ENCODE peak calls at places on chromosomes 3 and 15, in five cellular contexts. One of them, this sample, is unnamed.

GRCh38 chr3:5162102-5162501 is 25.4 kb upstream of the EDEM1 start:
- DNase-seq in Peyer's patch: no peak
- DNase-seq in naive thymus-derived CD4-positive, alpha-beta T cell: no peak
- DNase-seq in substantia nigra: no peak
- DNase-seq in mammary epithelial cell: peak
- DNase-seq in this sample: no peak

GRCh38 chr3:117633207-117633606 is 923.6 kb downstream of the TUSC7 start:
- DNase-seq in Peyer's patch: no peak
- DNase-seq in naive thymus-derived CD4-positive, alpha-beta T cell: no peak
- DNase-seq in substantia nigra: no peak
- DNase-seq in mammary epithelial cell: no peak
- DNase-seq in this sample: no peak

GRCh38 chr3:81744366-81744765 is 17.1 kb downstream of the GBE1 start:
- DNase-seq in Peyer's patch: no peak
- DNase-seq in naive thymus-derived CD4-positive, alpha-beta T cell: no peak
- DNase-seq in substantia nigra: no peak
- DNase-seq in mammary epithelial cell: peak
- DNase-seq in this sample: no peak

GRCh38 chr3:67082533-67083024 is 84.5 kb downstream of the KBTBD8 start:
- DNase-seq in Peyer's patch: no peak
- DNase-seq in naive thymus-derived CD4-positive, alpha-beta T cell: no peak
- DNase-seq in substantia nigra: no peak
- DNase-seq in mammary epithelial cell: no peak
- DNase-seq in this sample: no peak

GRCh38 chr3:149317072-149317471 is 16.4 kb downstream of the TM4SF18 start:
- DNase-seq in Peyer's patch: no peak
- DNase-seq in naive thymus-derived CD4-positive, alpha-beta T cell: no peak
- DNase-seq in substantia nigra: no peak
- DNase-seq in mammary epithelial cell: no peak
- DNase-seq in this sample: no peak

GRCh38 chr3:142215111-142215510 is 10.3 kb downstream of the GK5 start:
- DNase-seq in Peyer's patch: no peak
- DNase-seq in naive thymus-derived CD4-positive, alpha-beta T cell: no peak
- DNase-seq in substantia nigra: no peak
- DNase-seq in mammary epithelial cell: no peak
- DNase-seq in this sample: no peak

GRCh38 chr15:65303687-65304392 is 637 bp upstream of the RNU5B-1 start:
- DNase-seq in Peyer's patch: peak
- DNase-seq in naive thymus-derived CD4-positive, alpha-beta T cell: peak
- DNase-seq in substantia nigra: peak
- DNase-seq in mammary epithelial cell: peak
- DNase-seq in this sample: peak

GRCh38 chr3:31862861-31863260 is 118.2 kb downstream of the OSBPL10 start:
- DNase-seq in Peyer's patch: no peak
- DNase-seq in naive thymus-derived CD4-positive, alpha-beta T cell: no peak
- DNase-seq in substantia nigra: no peak
- DNase-seq in mammary epithelial cell: no peak
- DNase-seq in this sample: no peak

GRCh38 chr3:16277471-16277870 is 12.5 kb downstream of the OXNAD1 start:
- DNase-seq in Peyer's patch: no peak
- DNase-seq in naive thymus-derived CD4-positive, alpha-beta T cell: no peak
- DNase-seq in substantia nigra: no peak
- DNase-seq in mammary epithelial cell: no peak
- DNase-seq in this sample: no peak

GRCh38 chr15:22959451-22960101 is 20.6 kb downstream of the CYFIP1 start:
- DNase-seq in Peyer's patch: no peak
- DNase-seq in naive thymus-derived CD4-positive, alpha-beta T cell: no peak
- DNase-seq in substantia nigra: no peak
- DNase-seq in mammary epithelial cell: no peak
- DNase-seq in this sample: no peak

GRCh38 chr3:35849496-35849895 is 210.2 kb downstream of the ARPP21 start:
- DNase-seq in Peyer's patch: no peak
- DNase-seq in naive thymus-derived CD4-positive, alpha-beta T cell: no peak
- DNase-seq in substantia nigra: no peak
- DNase-seq in mammary epithelial cell: no peak
- DNase-seq in this sample: no peak

GRCh38 chr3:11477286-11477935 is 166.3 kb downstream of the VGLL4 start:
- DNase-seq in Peyer's patch: no peak
- DNase-seq in naive thymus-derived CD4-positive, alpha-beta T cell: no peak
- DNase-seq in substantia nigra: no peak
- DNase-seq in mammary epithelial cell: peak
- DNase-seq in this sample: no peak

GRCh38 chr3:56887402-56888025 is 85.8 kb upstream of the ARHGEF3 start:
- DNase-seq in Peyer's patch: no peak
- DNase-seq in naive thymus-derived CD4-positive, alpha-beta T cell: no peak
- DNase-seq in substantia nigra: no peak
- DNase-seq in mammary epithelial cell: no peak
- DNase-seq in this sample: no peak

GRCh38 chr3:70855139-70855538 is 542.7 kb upstream of the MDFIC2 start:
- DNase-seq in Peyer's patch: no peak
- DNase-seq in naive thymus-derived CD4-positive, alpha-beta T cell: no peak
- DNase-seq in substantia nigra: no peak
- DNase-seq in mammary epithelial cell: no peak
- DNase-seq in this sample: no peak

GRCh38 chr3:52679139-52679538 is 6.6 kb downstream of the PBRM1 start:
- DNase-seq in Peyer's patch: no peak
- DNase-seq in naive thymus-derived CD4-positive, alpha-beta T cell: no peak
- DNase-seq in substantia nigra: no peak
- DNase-seq in mammary epithelial cell: no peak
- DNase-seq in this sample: no peak

GRCh38 chr3:23874359-23875120 is 42.2 kb downstream of the NKIRAS1 start:
- DNase-seq in Peyer's patch: no peak
- DNase-seq in naive thymus-derived CD4-positive, alpha-beta T cell: no peak
- DNase-seq in substantia nigra: no peak
- DNase-seq in mammary epithelial cell: peak
- DNase-seq in this sample: no peak

GRCh38 chr3:49397470-49397869 is 14.3 kb downstream of the RHOA start:
- DNase-seq in Peyer's patch: no peak
- DNase-seq in naive thymus-derived CD4-positive, alpha-beta T cell: no peak
- DNase-seq in substantia nigra: no peak
- DNase-seq in mammary epithelial cell: no peak
- DNase-seq in this sample: no peak

GRCh38 chr15:94174399-94174802 is 57.0 kb upstream of the MCTP2 start:
- DNase-seq in Peyer's patch: no peak
- DNase-seq in naive thymus-derived CD4-positive, alpha-beta T cell: no peak
- DNase-seq in substantia nigra: no peak
- DNase-seq in mammary epithelial cell: peak
- DNase-seq in this sample: no peak

GRCh38 chr3:112327371-112327951 is 5.5 kb upstream of the CD200 start:
- DNase-seq in Peyer's patch: no peak
- DNase-seq in naive thymus-derived CD4-positive, alpha-beta T cell: no peak
- DNase-seq in substantia nigra: peak
- DNase-seq in mammary epithelial cell: peak
- DNase-seq in this sample: no peak

GRCh38 chr3:171695476-171695875 is 114.8 kb downstream of the PLD1 start:
- DNase-seq in Peyer's patch: no peak
- DNase-seq in naive thymus-derived CD4-positive, alpha-beta T cell: no peak
- DNase-seq in substantia nigra: no peak
- DNase-seq in mammary epithelial cell: no peak
- DNase-seq in this sample: no peak

GRCh38 chr3:164049836-164050235 is 1028.5 kb downstream of the SI start:
- DNase-seq in Peyer's patch: no peak
- DNase-seq in naive thymus-derived CD4-positive, alpha-beta T cell: no peak
- DNase-seq in substantia nigra: no peak
- DNase-seq in mammary epithelial cell: no peak
- DNase-seq in this sample: no peak

GRCh38 chr3:16513141-16514020 is at the start of gene RFTN1:
- DNase-seq in Peyer's patch: peak
- DNase-seq in naive thymus-derived CD4-positive, alpha-beta T cell: peak
- DNase-seq in substantia nigra: no peak
- DNase-seq in mammary epithelial cell: peak
- DNase-seq in this sample: no peak

GRCh38 chr15:64000183-64000710 is 46.0 kb downstream of the DAPK2 start:
- DNase-seq in Peyer's patch: no peak
- DNase-seq in naive thymus-derived CD4-positive, alpha-beta T cell: no peak
- DNase-seq in substantia nigra: no peak
- DNase-seq in mammary epithelial cell: peak
- DNase-seq in this sample: no peak

GRCh38 chr15:94631608-94632007 is 400.2 kb downstream of the MCTP2 start:
- DNase-seq in Peyer's patch: no peak
- DNase-seq in naive thymus-derived CD4-positive, alpha-beta T cell: no peak
- DNase-seq in substantia nigra: no peak
- DNase-seq in mammary epithelial cell: no peak
- DNase-seq in this sample: no peak

GRCh38 chr3:18124501-18124900 is 300.6 kb downstream of the SATB1 start:
- DNase-seq in Peyer's patch: no peak
- DNase-seq in naive thymus-derived CD4-positive, alpha-beta T cell: no peak
- DNase-seq in substantia nigra: no peak
- DNase-seq in mammary epithelial cell: peak
- DNase-seq in this sample: no peak

GRCh38 chr3:45785626-45786150 is 10.6 kb downstream of the SLC6A20 start:
- DNase-seq in Peyer's patch: no peak
- DNase-seq in naive thymus-derived CD4-positive, alpha-beta T cell: no peak
- DNase-seq in substantia nigra: no peak
- DNase-seq in mammary epithelial cell: no peak
- DNase-seq in this sample: no peak

GRCh38 chr3:134471521-134472193 is 14.1 kb downstream of the ANAPC13 start:
- DNase-seq in Peyer's patch: no peak
- DNase-seq in naive thymus-derived CD4-positive, alpha-beta T cell: no peak
- DNase-seq in substantia nigra: no peak
- DNase-seq in mammary epithelial cell: peak
- DNase-seq in this sample: no peak

GRCh38 chr15:66252411-66253295 is 897 bp downstream of the MEGF11 start:
- DNase-seq in Peyer's patch: peak
- DNase-seq in naive thymus-derived CD4-positive, alpha-beta T cell: peak
- DNase-seq in substantia nigra: peak
- DNase-seq in mammary epithelial cell: peak
- DNase-seq in this sample: no peak

GRCh38 chr15:91801836-91802534 is 51.5 kb upstream of the SLCO3A1 start:
- DNase-seq in Peyer's patch: no peak
- DNase-seq in naive thymus-derived CD4-positive, alpha-beta T cell: no peak
- DNase-seq in substantia nigra: no peak
- DNase-seq in mammary epithelial cell: peak
- DNase-seq in this sample: no peak

DNA sequence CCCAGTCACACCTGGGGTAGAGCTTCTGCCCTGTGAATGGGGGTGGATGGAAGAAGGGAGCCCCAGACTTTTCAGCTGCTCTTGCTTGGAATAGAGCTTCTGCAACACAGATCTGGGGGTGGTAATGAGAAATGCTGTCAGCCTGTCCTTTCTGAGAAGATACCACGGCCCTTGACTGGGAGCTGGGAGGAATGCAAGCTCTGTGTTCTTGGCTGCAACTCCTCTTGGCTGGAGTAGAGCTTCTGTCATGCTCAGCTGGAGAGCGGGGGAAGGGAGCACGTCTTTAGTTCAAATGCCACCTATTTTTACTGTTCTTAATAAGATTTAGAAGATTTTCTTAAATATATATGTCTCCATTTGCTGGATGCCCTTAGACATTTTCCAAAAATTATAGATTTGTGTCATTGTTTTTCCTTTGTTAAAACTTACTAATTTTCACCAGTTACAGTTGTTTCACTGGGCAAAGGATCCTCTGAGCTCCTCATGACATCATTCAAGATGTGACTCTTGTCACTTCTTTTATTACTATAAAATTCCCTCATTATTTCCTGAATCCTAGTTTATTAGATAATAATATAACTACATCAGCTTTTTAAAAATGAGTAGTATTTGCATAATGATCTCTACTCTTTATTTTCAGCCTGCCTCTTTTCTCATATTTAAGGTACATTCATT is 179.9 kb upstream of the TGFBR2 start:
- DNase-seq in Peyer's patch: no peak
- DNase-seq in naive thymus-derived CD4-positive, alpha-beta T cell: no peak
- DNase-seq in substantia nigra: no peak
- DNase-seq in mammary epithelial cell: no peak
- DNase-seq in this sample: no peak
- H3K27ac ChIP-seq in Peyer's patch: no peak
- H3K27ac ChIP-seq in naive thymus-derived CD4-positive, alpha-beta T cell: no peak
- H3K27ac ChIP-seq in substantia nigra: no peak
- H3K27ac ChIP-seq in mammary epithelial cell: no peak
- H3K27ac ChIP-seq in this sample: no peak

DNA sequence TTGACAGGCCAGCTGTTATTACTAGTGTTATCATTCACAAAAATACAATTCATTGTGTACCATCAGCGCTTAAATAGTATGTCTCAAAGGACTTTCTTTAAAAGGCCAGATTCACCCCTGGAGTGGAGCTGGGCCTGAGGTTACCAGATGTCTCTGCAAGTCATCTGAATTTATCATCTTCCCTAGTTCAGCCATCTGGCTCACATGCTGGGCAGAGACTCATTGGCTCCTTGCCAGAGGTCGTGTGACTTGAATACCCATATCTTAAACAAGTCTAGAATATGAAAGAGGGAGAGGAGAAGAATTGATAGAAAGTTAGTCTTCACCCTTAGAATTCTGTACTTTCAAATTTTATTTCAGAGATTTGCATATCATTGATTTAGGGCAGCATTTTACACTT is 16.9 kb upstream of the FMN1 start:
- DNase-seq in Peyer's patch: no peak
- DNase-seq in naive thymus-derived CD4-positive, alpha-beta T cell: no peak
- DNase-seq in substantia nigra: no peak
- DNase-seq in mammary epithelial cell: no peak
- DNase-seq in this sample: no peak
- H3K27ac ChIP-seq in Peyer's patch: no peak
- H3K27ac ChIP-seq in naive thymus-derived CD4-positive, alpha-beta T cell: no peak
- H3K27ac ChIP-seq in substantia nigra: no peak
- H3K27ac ChIP-seq in mammary epithelial cell: no peak
- H3K27ac ChIP-seq in this sample: no peak

DNA sequence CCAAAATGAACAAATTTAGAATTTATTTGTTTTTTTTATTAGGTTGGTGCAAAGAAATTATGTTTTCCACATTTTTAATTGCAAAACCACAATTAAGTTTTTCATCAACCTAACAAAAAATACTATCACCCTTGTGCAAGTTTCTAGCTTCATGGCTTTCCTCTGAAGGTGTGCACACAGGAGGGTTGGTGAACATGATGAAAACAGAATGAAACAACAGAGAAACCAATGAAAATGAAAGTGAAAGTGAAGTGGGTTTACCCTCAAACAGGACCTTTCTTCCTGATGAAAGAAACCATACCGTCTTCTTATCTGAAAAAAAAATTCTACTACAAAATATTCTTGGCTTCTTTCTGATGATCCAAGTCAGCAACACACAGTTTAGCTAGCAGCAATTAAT is 71.9 kb upstream of the FEZF2 start:
- DNase-seq in Peyer's patch: no peak
- DNase-seq in naive thymus-derived CD4-positive, alpha-beta T cell: no peak
- DNase-seq in substantia nigra: no peak
- DNase-seq in mammary epithelial cell: peak
- DNase-seq in this sample: no peak
- H3K27ac ChIP-seq in Peyer's patch: no peak
- H3K27ac ChIP-seq in naive thymus-derived CD4-positive, alpha-beta T cell: no peak
- H3K27ac ChIP-seq in substantia nigra: no peak
- H3K27ac ChIP-seq in mammary epithelial cell: no peak
- H3K27ac ChIP-seq in this sample: no peak

DNA sequence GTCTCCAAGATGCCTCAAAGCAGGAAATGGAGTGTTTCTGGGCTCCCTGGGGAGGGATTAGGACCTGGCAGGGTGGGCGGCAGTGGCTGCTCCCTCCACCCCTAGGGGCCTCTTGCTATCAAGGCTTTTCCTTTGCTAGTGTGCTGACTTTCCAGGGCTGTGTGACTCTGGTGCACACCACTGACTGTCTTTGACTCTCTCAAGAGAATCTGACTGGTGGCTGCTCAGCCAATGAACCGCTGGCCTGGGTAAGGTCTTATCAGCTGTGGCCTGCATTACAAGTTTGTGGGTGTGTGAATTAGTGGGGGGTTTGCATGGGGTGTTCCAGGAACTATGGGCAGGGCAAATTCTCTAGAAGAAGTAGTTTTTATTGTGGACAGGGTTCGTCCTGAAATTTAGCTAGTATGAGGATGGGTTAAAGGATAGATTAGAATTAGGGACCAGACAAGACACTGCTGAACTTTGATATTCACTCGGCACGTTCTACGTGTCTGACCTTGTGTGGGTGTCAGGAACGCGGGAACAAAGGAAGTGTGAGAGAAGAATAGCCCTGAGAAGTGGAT is 29.5 kb downstream of the SIAH2 start:
- DNase-seq in Peyer's patch: no peak
- DNase-seq in naive thymus-derived CD4-positive, alpha-beta T cell: no peak
- DNase-seq in substantia nigra: no peak
- DNase-seq in mammary epithelial cell: no peak
- DNase-seq in this sample: no peak
- H3K27ac ChIP-seq in Peyer's patch: no peak
- H3K27ac ChIP-seq in naive thymus-derived CD4-positive, alpha-beta T cell: no peak
- H3K27ac ChIP-seq in substantia nigra: no peak
- H3K27ac ChIP-seq in mammary epithelial cell: no peak
- H3K27ac ChIP-seq in this sample: no peak

This sample was measured in caudate nucleus.